ENCODE peak calls at places on chromosome 20, in six cellular contexts. G, J, Q, I, C and O are unnamed samples.

GRCh38 chr20:36228809-36229208 is 7.5 kb upstream of the AAR2 start:
- DNase-seq in C (no peak), I (no peak), G (no peak), J (no peak), Q (no peak), O (no peak)

GRCh38 chr20:38060536-38060935 is 27.0 kb downstream of the RPRD1B start:
- DNase-seq in I (no peak), J (no peak), C (peak; percentile 47), G (no peak), Q (no peak), O (no peak)

GRCh38 chr20:24465168-24465567 is 4.3 kb upstream of the SYNDIG1 start:
- DNase-seq in I (no peak), J (no peak), G (no peak), Q (no peak), C (no peak), O (peak; percentile 27)

GRCh38 chr20:35735828-35736470 is 6.1 kb downstream of the RBM39 start:
- DNase-seq in C (no peak), G (no peak), Q (no peak), J (no peak), I (no peak), O (no peak)

GRCh38 chr20:59752101-59752586 is 147.8 kb downstream of the PHACTR3 start:
- DNase-seq in G (no peak), J (no peak), Q (no peak), I (no peak), C (no peak), O (peak; percentile 71)

GRCh38 chr20:35290887-35291417 is 1.3 kb downstream of the FAM83C start:
- DNase-seq in C (no peak), J (no peak), I (peak; percentile 54), G (no peak), Q (no peak), O (no peak)

GRCh38 chr20:61263084-61263695 is 11.1 kb downstream of the CDH4 start:
- DNase-seq in J (no peak), G (no peak), I (no peak), C (peak; percentile 22), Q (peak; percentile 26), O (no peak)

GRCh38 chr20:36571564-36572504 is 1.6 kb upstream of the TGIF2 start:
- DNase-seq in Q (peak; percentile 72), C (no peak), I (no peak), J (no peak), G (no peak), O (no peak)

GRCh38 chr20:57651977-57652864 is 32.0 kb upstream of the ZBP1 start:
- DNase-seq in Q (no peak), C (no peak), I (peak; percentile 78), J (no peak), G (no peak), O (peak; percentile 2)

GRCh38 chr20:54062812-54063280 is 7.5 kb downstream of the BCAS1 start:
- DNase-seq in G (no peak), C (peak; percentile 65), I (no peak), J (no peak), Q (peak; percentile 46), O (no peak)

GRCh38 chr20:7015257-7015656 is 247.8 kb downstream of the BMP2 start:
- DNase-seq in Q (no peak), C (no peak), I (no peak), J (no peak), G (no peak), O (no peak)

GRCh38 chr20:24577271-24577909 is 108.0 kb downstream of the SYNDIG1 start:
- DNase-seq in G (no peak), I (no peak), J (no peak), C (no peak), Q (no peak), O (no peak)

GRCh38 chr20:34994509-34995131 is 39.0 kb downstream of the MYH7B start:
- DNase-seq in I (peak; percentile 74), C (no peak), J (no peak), G (no peak), Q (no peak), O (no peak)

GRCh38 chr20:58911970-58912369 is 59.5 kb downstream of the GNAS start:
- DNase-seq in G (no peak), J (no peak), C (no peak), I (no peak), Q (no peak), O (no peak)

GRCh38 chr20:46378390-46379009 is 27.9 kb downstream of the ELMO2 start:
- DNase-seq in Q (no peak), C (no peak), I (no peak), J (no peak), G (no peak), O (no peak)

GRCh38 chr20:53578492-53579222 is 15.0 kb downstream of the ZNF217 start:
- DNase-seq in C (peak; percentile 95), G (no peak), J (peak; percentile 41), I (no peak), Q (peak; percentile 90), O (no peak)

GRCh38 chr20:4329232-4329631 is 313.9 kb upstream of the RNF24 start:
- DNase-seq in Q (no peak), C (no peak), G (no peak), J (no peak), I (no peak), O (no peak)

GRCh38 chr20:37365760-37366638 is 20.1 kb downstream of the SRC start:
- DNase-seq in G (no peak), C (no peak), J (no peak), I (no peak), Q (no peak), O (no peak)

GRCh38 chr20:51127713-51128112 is 104.8 kb upstream of the KCNG1 start:
- DNase-seq in J (no peak), C (no peak), Q (no peak), G (no peak), I (no peak), O (no peak)

GRCh38 chr20:1674361-1674760 is 16.8 kb upstream of the SIRPG start:
- DNase-seq in G (no peak), C (no peak), Q (no peak), I (no peak), J (no peak), O (no peak)

DNA sequence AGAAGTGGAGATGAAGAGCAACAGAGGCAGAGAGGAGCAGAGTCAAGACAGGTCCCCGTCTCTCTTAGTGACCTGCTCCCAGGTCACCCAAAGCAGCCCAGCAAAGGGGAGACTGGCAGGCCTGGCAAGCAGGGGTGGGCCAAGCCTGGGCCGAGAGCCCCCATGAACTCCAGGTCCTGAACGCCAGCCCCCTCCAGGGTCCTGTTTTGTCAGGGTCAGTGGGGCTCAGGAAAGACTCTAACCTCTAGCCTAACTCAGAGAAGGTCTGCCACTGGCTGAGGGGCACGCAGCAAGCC is 1.2 kb downstream of the NECAB3 start:
- DNase-seq in I (peak; percentile 34), J (no peak), C (no peak), Q (no peak), G (no peak), O (no peak)
- TF ChIP-seq CTCF in I (no peak), J (no peak), C (no peak), Q (no peak), G (no peak), O (no peak)

GRCh38 chr20:17595846-17596245 is 26.0 kb downstream of the DSTN start:
- DNase-seq in C (no peak), J (no peak), Q (no peak), G (no peak), I (no peak), O (no peak)
- H3K4me1 ChIP-seq in C (peaks cover 56% of the 10 kb centered on the region), J (peaks cover 80% of the 10 kb centered on the region), Q (peaks cover 6% of the 10 kb centered on the region), G (peaks cover 22% of the 10 kb centered on the region), I (peaks cover 17% of the 10 kb centered on the region), O (peaks cover 36% of the 10 kb centered on the region)

GRCh38 chr20:13862245-13862644 is 77.4 kb downstream of the NDUFAF5 start:
- DNase-seq in C (no peak), G (no peak), J (no peak), I (no peak), Q (no peak), O (no peak)

GRCh38 chr20:13865825-13866351 is 81.1 kb downstream of the NDUFAF5 start:
- DNase-seq in I (no peak), C (no peak), G (no peak), Q (no peak), J (no peak), O (no peak)

GRCh38 chr20:13868331-13868730 is 83.5 kb downstream of the NDUFAF5 start:
- DNase-seq in C (no peak), J (peak; percentile 63), Q (no peak), I (no peak), G (no peak), O (no peak)

GRCh38 chr20:13863244-13863643 is 78.4 kb downstream of the NDUFAF5 start:
- DNase-seq in J (no peak), C (no peak), Q (no peak), G (no peak), I (no peak), O (no peak)

DNA sequence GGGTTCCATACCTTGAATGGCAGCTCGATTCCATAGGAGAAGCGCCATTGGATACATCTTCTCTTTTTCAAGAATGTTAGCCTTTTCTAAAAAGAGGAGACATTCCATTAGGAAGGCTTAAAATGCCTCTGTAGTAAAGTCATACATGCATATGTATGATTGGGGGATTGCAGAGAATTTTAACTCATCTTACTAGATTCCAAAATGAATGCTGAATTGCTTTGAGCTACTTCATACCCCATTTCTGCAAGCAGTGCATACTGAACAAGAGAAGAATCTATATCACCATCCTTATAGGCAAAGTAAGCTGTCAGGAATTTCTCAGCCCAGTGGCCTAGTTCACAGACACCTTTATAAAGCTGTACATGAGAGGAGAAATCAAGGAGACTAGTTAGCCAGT is 80.3 kb downstream of the NDUFAF5 start:
- DNase-seq in C (no peak), I (no peak), J (no peak), Q (no peak), G (no peak), O (no peak)
- H3K27ac ChIP-seq in C (no peak overlapping the region), I (no peak overlapping the region), J (peak overlapping the region; percentile 76), Q (no peak overlapping the region), G (no peak overlapping the region), O (no peak overlapping the region)

GRCh38 chr20:63177134-63177784 is 38.7 kb downstream of the YTHDF1 start:
- DNase-seq in I (no peak), G (no peak), J (no peak), Q (peak; percentile 86), C (no peak), O (no peak)
- TF ChIP-seq CTCF in I (no peak), G (no peak), J (no peak), Q (peak; percentile 24), C (no peak), O (no peak)